ENCODE peak calls at places on chromosome 7, in four cellular contexts. One of them, this sample, is unnamed.

GRCh38 chr7:121195859-121196588 is 132.8 kb upstream of the WNT16 start:
- DNase-seq in left ventricle myocardium inferior: no peak
- DNase-seq in stomach: no peak
- DNase-seq in H9: no peak
- DNase-seq in this sample: no peak

GRCh38 chr7:153301908-153302307 is 542.4 kb downstream of the ACTR3B start:
- DNase-seq in left ventricle myocardium inferior: no peak
- DNase-seq in stomach: no peak
- DNase-seq in H9: no peak
- DNase-seq in this sample: peak; percentile 47

GRCh38 chr7:149716007-149716931 is 57.1 kb downstream of the ZNF467 start:
- DNase-seq in left ventricle myocardium inferior: no peak
- DNase-seq in H9: peak; percentile 23
- DNase-seq in stomach: no peak
- DNase-seq in this sample: no peak

GRCh38 chr7:130371059-130371458 is 9.2 kb upstream of the CPA1 start:
- DNase-seq in left ventricle myocardium inferior: no peak
- DNase-seq in H9: no peak
- DNase-seq in stomach: peak; percentile 35
- DNase-seq in this sample: no peak

GRCh38 chr7:70177166-70177565 is 578.9 kb downstream of the AUTS2 start:
- DNase-seq in stomach: no peak
- DNase-seq in H9: no peak
- DNase-seq in left ventricle myocardium inferior: no peak
- DNase-seq in this sample: no peak

GRCh38 chr7:112930787-112931186 is 140.6 kb upstream of the TMEM168 start:
- DNase-seq in stomach: no peak
- DNase-seq in left ventricle myocardium inferior: no peak
- DNase-seq in H9: no peak
- DNase-seq in this sample: no peak

GRCh38 chr7:107559864-107560263 is 3.9 kb downstream of the COG5 start:
- DNase-seq in left ventricle myocardium inferior: no peak
- DNase-seq in H9: no peak
- DNase-seq in stomach: no peak
- DNase-seq in this sample: no peak

GRCh38 chr7:99943641-99944507 is 14.5 kb upstream of the GJC3 start:
- DNase-seq in stomach: no peak
- DNase-seq in H9: peak; percentile 98
- DNase-seq in left ventricle myocardium inferior: no peak
- DNase-seq in this sample: no peak

GRCh38 chr7:32117837-32118236 is 47.6 kb upstream of the PDE1C start:
- DNase-seq in left ventricle myocardium inferior: no peak
- DNase-seq in H9: no peak
- DNase-seq in stomach: no peak
- DNase-seq in this sample: no peak

GRCh38 chr7:158828343-158829020 is 827 bp downstream of the ESYT2 start:
- DNase-seq in H9: peak; percentile 50
- DNase-seq in left ventricle myocardium inferior: peak; percentile 59
- DNase-seq in stomach: peak; percentile 56
- DNase-seq in this sample: peak; percentile 72

GRCh38 chr7:82156938-82157337 is 286.6 kb downstream of the CACNA2D1 start:
- DNase-seq in H9: no peak
- DNase-seq in stomach: no peak
- DNase-seq in left ventricle myocardium inferior: no peak
- DNase-seq in this sample: no peak

GRCh38 chr7:98563183-98563495 is 53.9 kb upstream of the NPTX2 start:
- DNase-seq in H9: no peak
- DNase-seq in stomach: no peak
- DNase-seq in left ventricle myocardium inferior: no peak
- DNase-seq in this sample: no peak

GRCh38 chr7:149662591-149663095 is 110.7 kb downstream of the ZNF467 start:
- DNase-seq in H9: peak; percentile 93
- DNase-seq in left ventricle myocardium inferior: peak; percentile 61
- DNase-seq in stomach: peak; percentile 84
- DNase-seq in this sample: peak; percentile 90

GRCh38 chr7:153022796-153023592 is 263.4 kb downstream of the ACTR3B start:
- DNase-seq in H9: no peak
- DNase-seq in stomach: no peak
- DNase-seq in left ventricle myocardium inferior: no peak
- DNase-seq in this sample: peak; percentile 54

GRCh38 chr7:17307969-17308648 is 9.7 kb downstream of the AHR start:
- DNase-seq in left ventricle myocardium inferior: no peak
- DNase-seq in stomach: no peak
- DNase-seq in H9: no peak
- DNase-seq in this sample: no peak

GRCh38 chr7:116732788-116733709 is 61.1 kb downstream of the MET start:
- DNase-seq in H9: no peak
- DNase-seq in left ventricle myocardium inferior: no peak
- DNase-seq in stomach: no peak
- DNase-seq in this sample: no peak

GRCh38 chr7:41581041-41581440 is 121.8 kb downstream of the INHBA start:
- DNase-seq in left ventricle myocardium inferior: no peak
- DNase-seq in H9: no peak
- DNase-seq in stomach: no peak
- DNase-seq in this sample: no peak

GRCh38 chr7:70374772-70375533 is 757.0 kb upstream of the GALNT17 start:
- DNase-seq in left ventricle myocardium inferior: no peak
- DNase-seq in H9: no peak
- DNase-seq in stomach: no peak
- DNase-seq in this sample: no peak

GRCh38 chr7:157979631-157980340 is 607.8 kb downstream of the PTPRN2 start:
- DNase-seq in left ventricle myocardium inferior: no peak
- DNase-seq in stomach: no peak
- DNase-seq in H9: peak; percentile 55
- DNase-seq in this sample: peak; percentile 57

GRCh38 chr7:50815138-50815537 is 32.4 kb upstream of the GRB10 start:
- DNase-seq in H9: no peak
- DNase-seq in left ventricle myocardium inferior: no peak
- DNase-seq in stomach: no peak
- DNase-seq in this sample: no peak

GRCh38 chr7:143381427-143382125 is 431 bp downstream of the ZYX start:
- DNase-seq in left ventricle myocardium inferior: peak; percentile 83
- DNase-seq in stomach: peak; percentile 61
- DNase-seq in H9: peak; percentile 28
- DNase-seq in this sample: peak; percentile 45

GRCh38 chr7:93442478-93443224 is 131.9 kb downstream of the CALCR start:
- DNase-seq in left ventricle myocardium inferior: no peak
- DNase-seq in H9: peak; percentile 60
- DNase-seq in stomach: peak; percentile 34
- DNase-seq in this sample: peak; percentile 61
- H3K27me3 ChIP-seq in left ventricle myocardium inferior: peaks cover 11% of the 10 kb centered on the region
- H3K27me3 ChIP-seq in H9: no peaks in the 10 kb centered on the region
- H3K27me3 ChIP-seq in stomach: no peaks in the 10 kb centered on the region
- H3K27me3 ChIP-seq in this sample: no peaks in the 10 kb centered on the region

GRCh38 chr7:97215556-97215955 is 98.1 kb downstream of the SDHAF3 start:
- DNase-seq in stomach: no peak
- DNase-seq in left ventricle myocardium inferior: no peak
- DNase-seq in H9: peak; percentile 35
- DNase-seq in this sample: peak; percentile 52

GRCh38 chr7:97219237-97219636 is 101.7 kb downstream of the SDHAF3 start:
- DNase-seq in stomach: no peak
- DNase-seq in H9: no peak
- DNase-seq in left ventricle myocardium inferior: no peak
- DNase-seq in this sample: no peak

GRCh38 chr7:97218767-97219166 is 101.3 kb downstream of the SDHAF3 start:
- DNase-seq in stomach: no peak
- DNase-seq in left ventricle myocardium inferior: no peak
- DNase-seq in H9: no peak
- DNase-seq in this sample: no peak
- H3K27ac ChIP-seq in stomach: no peak overlapping the region
- H3K27ac ChIP-seq in left ventricle myocardium inferior: no peak overlapping the region
- H3K27ac ChIP-seq in H9: no peak overlapping the region
- H3K27ac ChIP-seq in this sample: no peak overlapping the region

GRCh38 chr7:1242601-1243289 is 10.1 kb downstream of the UNCX start:
- DNase-seq in left ventricle myocardium inferior: no peak
- DNase-seq in stomach: no peak
- DNase-seq in H9: no peak
- DNase-seq in this sample: peak; percentile 59

GRCh38 chr7:1240917-1241509 is 8.3 kb downstream of the UNCX start:
- DNase-seq in H9: no peak
- DNase-seq in stomach: no peak
- DNase-seq in left ventricle myocardium inferior: no peak
- DNase-seq in this sample: peak; percentile 63

GRCh38 chr7:1240296-1240820 is 7.7 kb downstream of the UNCX start:
- DNase-seq in left ventricle myocardium inferior: no peak
- DNase-seq in stomach: no peak
- DNase-seq in H9: no peak
- DNase-seq in this sample: peak; percentile 62

GRCh38 chr7:1242129-1242572 is 9.5 kb downstream of the UNCX start:
- DNase-seq in left ventricle myocardium inferior: no peak
- DNase-seq in stomach: no peak
- DNase-seq in H9: no peak
- DNase-seq in this sample: peak; percentile 88

GRCh38 chr7:1241510-1242128 is 8.9 kb downstream of the UNCX start:
- DNase-seq in stomach: no peak
- DNase-seq in left ventricle myocardium inferior: no peak
- DNase-seq in H9: no peak
- DNase-seq in this sample: peak; percentile 48
- H3K27me3 ChIP-seq in stomach: peaks cover 100% of the 10 kb centered on the region
- H3K27me3 ChIP-seq in left ventricle myocardium inferior: peaks cover 100% of the 10 kb centered on the region
- H3K27me3 ChIP-seq in H9: peaks cover 91% of the 10 kb centered on the region
- H3K27me3 ChIP-seq in this sample: peaks cover 100% of the 10 kb centered on the region

GRCh38 chr7:79035858-79036257 is 417.6 kb downstream of the MAGI2 start:
- DNase-seq in left ventricle myocardium inferior: no peak
- DNase-seq in H9: no peak
- DNase-seq in stomach: no peak
- DNase-seq in this sample: no peak
- H3K27ac ChIP-seq in left ventricle myocardium inferior: no peak overlapping the region
- H3K27ac ChIP-seq in H9: no peak overlapping the region
- H3K27ac ChIP-seq in stomach: no peak overlapping the region
- H3K27ac ChIP-seq in this sample: no peak overlapping the region

DNA sequence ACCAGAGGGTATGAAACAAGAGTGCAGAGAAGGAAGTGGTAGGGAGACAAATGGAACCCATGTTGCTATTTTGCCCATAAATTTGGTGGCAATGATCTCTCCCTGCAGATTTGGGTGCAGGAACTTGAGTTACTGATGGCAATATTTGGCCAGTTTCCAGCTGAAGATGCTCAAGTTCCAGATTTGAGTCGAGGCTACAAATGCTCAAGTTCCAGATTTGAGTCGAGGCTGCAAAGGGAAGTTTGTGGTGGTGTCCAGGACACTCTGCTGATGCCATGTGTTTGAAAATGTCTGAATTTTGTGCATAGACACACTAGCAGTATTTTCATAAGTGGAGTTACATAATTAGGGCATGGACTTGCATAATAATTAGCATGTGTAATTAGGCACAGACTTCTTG is 40.8 kb downstream of the TBXAS1 start:
- DNase-seq in left ventricle myocardium inferior: no peak
- DNase-seq in stomach: no peak
- DNase-seq in H9: no peak
- DNase-seq in this sample: no peak
- H3K27me3 ChIP-seq in left ventricle myocardium inferior: peaks cover 2% of the 10 kb centered on the region
- H3K27me3 ChIP-seq in stomach: no peaks in the 10 kb centered on the region
- H3K27me3 ChIP-seq in H9: no peaks in the 10 kb centered on the region
- H3K27me3 ChIP-seq in this sample: no peaks in the 10 kb centered on the region

DNA sequence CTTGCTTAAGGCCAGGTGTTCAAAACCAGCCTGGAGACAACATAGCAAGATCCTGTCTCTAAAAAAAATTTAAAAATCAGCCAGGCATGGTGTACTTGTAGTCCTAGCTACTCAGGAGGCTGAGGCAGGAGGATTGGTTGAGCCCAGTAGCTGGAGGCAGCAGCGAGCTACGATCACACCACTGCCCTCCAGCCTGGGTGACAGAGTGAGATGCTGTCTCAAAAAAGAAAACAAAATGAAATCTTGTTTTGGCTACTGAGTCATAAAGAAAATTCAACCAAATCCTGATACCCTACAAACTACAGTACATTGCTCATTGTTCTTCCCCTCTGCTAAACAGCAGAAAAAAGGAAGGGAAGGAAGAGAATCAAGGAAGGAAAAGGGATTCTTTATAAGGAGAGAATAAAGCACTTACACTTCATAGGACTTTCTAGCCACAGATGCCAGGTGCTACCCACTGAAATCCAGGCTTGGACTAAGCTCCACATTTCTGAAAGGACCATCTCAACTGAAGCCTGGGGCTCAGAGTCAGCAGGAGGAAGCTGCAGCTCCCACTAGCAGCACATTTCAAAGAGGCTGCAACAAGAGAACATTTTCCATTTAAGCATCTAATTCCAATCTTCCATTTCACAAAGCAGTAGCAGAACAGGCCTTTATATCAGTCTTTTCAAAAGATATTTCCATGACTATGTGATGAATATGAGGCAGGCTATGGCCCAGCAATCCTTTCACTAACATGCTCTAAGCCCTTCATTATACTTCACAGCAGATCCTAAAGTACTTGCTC is 13.6 kb downstream of the TNPO3 start:
- DNase-seq in H9: no peak
- DNase-seq in stomach: no peak
- DNase-seq in left ventricle myocardium inferior: no peak
- DNase-seq in this sample: peak; percentile 65
- H3K27ac ChIP-seq in H9: no peak overlapping the region
- H3K27ac ChIP-seq in stomach: no peak overlapping the region
- H3K27ac ChIP-seq in left ventricle myocardium inferior: no peak overlapping the region
- H3K27ac ChIP-seq in this sample: peak overlapping the region; percentile 98

DNA sequence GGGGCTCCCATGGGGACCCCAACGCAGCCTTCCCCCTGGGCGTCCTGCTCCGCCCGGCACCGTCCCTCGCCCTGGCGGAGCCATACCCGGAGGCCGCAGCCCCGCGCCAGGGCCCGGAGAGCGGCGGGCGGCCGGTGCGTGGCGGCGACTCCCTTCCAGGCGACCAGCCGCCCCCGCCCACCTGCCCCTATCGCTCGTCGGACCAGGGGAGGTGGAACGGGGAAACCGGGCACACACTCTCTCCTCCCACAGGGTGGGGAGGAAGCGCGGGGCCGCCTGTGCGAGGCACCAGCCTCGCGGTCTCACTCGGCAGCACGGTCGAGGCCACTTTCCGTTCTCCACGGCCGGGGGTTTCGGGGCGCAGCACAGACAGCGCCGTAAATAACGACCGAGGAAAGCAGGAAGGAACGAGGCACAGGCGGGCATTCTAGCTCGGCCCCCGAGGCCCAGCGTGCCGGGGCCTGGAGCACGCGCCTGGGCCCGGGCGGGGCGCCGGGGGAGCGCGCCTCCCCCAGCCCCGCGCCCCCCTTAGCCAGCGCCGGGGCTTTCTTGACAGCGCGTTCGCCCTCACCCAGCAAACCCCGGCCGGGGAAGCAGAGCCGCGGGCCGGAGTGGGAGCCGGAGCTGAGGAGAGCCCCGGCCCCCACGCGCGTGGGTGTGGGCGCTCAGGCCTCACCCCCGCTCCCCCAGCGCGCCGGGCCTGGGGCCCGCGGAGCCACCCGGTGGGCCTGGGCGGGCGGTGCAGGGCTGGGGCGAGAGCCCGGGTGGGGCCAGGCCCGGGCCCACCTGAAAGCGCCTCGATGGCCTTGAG is 936 bp downstream of the IGF2BP3 start:
- DNase-seq in stomach: no peak
- DNase-seq in H9: no peak
- DNase-seq in left ventricle myocardium inferior: no peak
- DNase-seq in this sample: peak; percentile 52
- H3K27me3 ChIP-seq in stomach: peaks cover 100% of the 10 kb centered on the region
- H3K27me3 ChIP-seq in H9: no peaks in the 10 kb centered on the region
- H3K27me3 ChIP-seq in left ventricle myocardium inferior: peaks cover 100% of the 10 kb centered on the region
- H3K27me3 ChIP-seq in this sample: no peaks in the 10 kb centered on the region

GRCh38 chr7:30760514-30761213 is 8.7 kb downstream of the INMT start:
- DNase-seq in left ventricle myocardium inferior: no peak
- DNase-seq in H9: no peak
- DNase-seq in stomach: no peak
- DNase-seq in this sample: no peak
- H3K27ac ChIP-seq in left ventricle myocardium inferior: peak overlapping the region; percentile 53
- H3K27ac ChIP-seq in H9: no peak overlapping the region
- H3K27ac ChIP-seq in stomach: no peak overlapping the region
- H3K27ac ChIP-seq in this sample: no peak overlapping the region